ENCODE peak calls at places on chromosomes 1 and 21, in eight cellular contexts. Z is left ventricle myocardium inferior, A is PC-9, W is adrenal gland, V is fibroblast of pulmonary artery, H is prostate gland, P is colonic mucosa, O is breast epithelium. G is an unnamed sample.

GRCh38 chr1:3278416-3279181 is 175.9 kb upstream of the ARHGEF16 start:
- DNase-seq in Z (no peak), A (no peak), W (no peak), V (no peak), H (no peak), P (no peak), O (no peak), G (no peak)

GRCh38 chr1:231596337-231596791 is 30.2 kb upstream of the DISC1 start:
- DNase-seq in Z (no peak), A (peak; percentile 34), W (no peak), V (no peak), H (no peak), P (no peak), O (no peak), G (no peak)

GRCh38 chr21:29434081-29434480 is 135.4 kb downstream of the BACH1 start:
- DNase-seq in Z (no peak), A (no peak), W (no peak), V (no peak), H (no peak), P (no peak), O (no peak), G (no peak)

GRCh38 chr1:45569962-45570581 is 13.8 kb upstream of the NASP start:
- DNase-seq in Z (peak; percentile 44), A (peak; percentile 62), W (peak; percentile 70), V (peak; percentile 87), H (peak; percentile 67), P (peak; percentile 77), O (peak; percentile 70), G (no peak)

GRCh38 chr1:42692941-42693340 is 10.7 kb downstream of the YBX1 start:
- DNase-seq in Z (no peak), A (no peak), W (no peak), V (no peak), H (no peak), P (no peak), O (no peak), G (no peak)

GRCh38 chr1:33586111-33586510 is 113.7 kb downstream of the ZSCAN20 start:
- DNase-seq in Z (no peak), A (peak; percentile 39), W (no peak), V (no peak), H (no peak), P (no peak), O (no peak), G (peak; percentile 10)

GRCh38 chr1:174072546-174072945 is 50.4 kb upstream of the RC3H1 start:
- DNase-seq in Z (no peak), A (no peak), W (no peak), V (no peak), H (no peak), P (no peak), O (no peak), G (no peak)

GRCh38 chr1:32063261-32063681 is 9.5 kb upstream of the TMEM39B start:
- DNase-seq in Z (no peak), A (no peak), W (no peak), V (peak; percentile 78), H (no peak), P (no peak), O (no peak), G (no peak)

GRCh38 chr1:111222308-111223125 is 5.0 kb upstream of the CHI3L2 start:
- DNase-seq in Z (peak; percentile 56), A (peak; percentile 73), W (peak; percentile 75), V (peak; percentile 72), H (peak; percentile 68), P (peak; percentile 83), O (peak; percentile 69), G (no peak)

GRCh38 chr1:207458409-207458808 is 4.3 kb downstream of the CR2 start:
- DNase-seq in Z (no peak), A (no peak), W (no peak), V (no peak), H (no peak), P (no peak), O (no peak), G (no peak)

GRCh38 chr1:157025321-157025720 is 20.2 kb downstream of the ARHGEF11 start:
- DNase-seq in Z (no peak), A (no peak), W (peak; percentile 46), V (no peak), H (no peak), P (no peak), O (no peak), G (no peak)

GRCh38 chr1:45005761-45006160 is 5.4 kb downstream of the HECTD3 start:
- DNase-seq in Z (no peak), A (no peak), W (peak; percentile 14), V (no peak), H (no peak), P (no peak), O (peak; percentile 10), G (no peak)

GRCh38 chr21:28150778-28151177 is 841.9 kb downstream of the LTN1 start:
- DNase-seq in Z (no peak), A (no peak), W (no peak), V (no peak), H (no peak), P (no peak), O (no peak), G (no peak)

GRCh38 chr1:197674286-197674685 is 101.0 kb downstream of the DENND1B start:
- DNase-seq in Z (no peak), A (no peak), W (no peak), V (no peak), H (no peak), P (no peak), O (no peak), G (no peak)

GRCh38 chr21:43634618-43635017 is 24.7 kb downstream of the HSF2BP start:
- DNase-seq in Z (no peak), A (no peak), W (no peak), V (peak; percentile 12), H (no peak), P (no peak), O (no peak), G (no peak)

GRCh38 chr1:195096051-195096521 is 1512.2 kb downstream of the KCNT2 start:
- DNase-seq in Z (no peak), A (no peak), W (no peak), V (no peak), H (no peak), P (no peak), O (no peak), G (no peak)

GRCh38 chr1:164841723-164842465 is 282.9 kb downstream of the PBX1 start:
- DNase-seq in Z (no peak), A (no peak), W (no peak), V (no peak), H (no peak), P (no peak), O (no peak), G (no peak)

GRCh38 chr1:113530021-113530420 is 139.7 kb downstream of the MAGI3 start:
- DNase-seq in Z (no peak), A (no peak), W (no peak), V (peak; percentile 20), H (no peak), P (no peak), O (no peak), G (no peak)
- H3K4me3 ChIP-seq in Z (no peak overlapping the region), A (no peak overlapping the region), W (no peak overlapping the region), V (no peak overlapping the region), H (no peak overlapping the region), P (no peak overlapping the region), O (no peak overlapping the region), G (no peak overlapping the region)

GRCh38 chr1:168361252-168361651 is 80.6 kb downstream of the TBX19 start:
- DNase-seq in Z (no peak), A (no peak), W (no peak), V (no peak), H (no peak), P (no peak), O (no peak), G (no peak)

GRCh38 chr1:168369655-168370054 is 89.0 kb downstream of the TBX19 start:
- DNase-seq in Z (no peak), A (no peak), W (no peak), V (no peak), H (no peak), P (no peak), O (no peak), G (no peak)

GRCh38 chr1:168368131-168368530 is 87.5 kb downstream of the TBX19 start:
- DNase-seq in Z (no peak), A (no peak), W (no peak), V (no peak), H (no peak), P (no peak), O (no peak), G (no peak)

GRCh38 chr1:168362991-168363390 is 82.3 kb downstream of the TBX19 start:
- DNase-seq in Z (no peak), A (no peak), W (no peak), V (no peak), H (no peak), P (no peak), O (no peak), G (no peak)

GRCh38 chr1:168365719-168366474 is 85.2 kb downstream of the TBX19 start:
- DNase-seq in Z (no peak), A (no peak), W (no peak), V (no peak), H (no peak), P (no peak), O (no peak), G (no peak)
- TF ChIP-seq CTCF in Z (peak; percentile 38), A (no peak), W (no peak), V (no peak), H (no peak), P (no peak), O (no peak), G (peak; percentile 16)

DNA sequence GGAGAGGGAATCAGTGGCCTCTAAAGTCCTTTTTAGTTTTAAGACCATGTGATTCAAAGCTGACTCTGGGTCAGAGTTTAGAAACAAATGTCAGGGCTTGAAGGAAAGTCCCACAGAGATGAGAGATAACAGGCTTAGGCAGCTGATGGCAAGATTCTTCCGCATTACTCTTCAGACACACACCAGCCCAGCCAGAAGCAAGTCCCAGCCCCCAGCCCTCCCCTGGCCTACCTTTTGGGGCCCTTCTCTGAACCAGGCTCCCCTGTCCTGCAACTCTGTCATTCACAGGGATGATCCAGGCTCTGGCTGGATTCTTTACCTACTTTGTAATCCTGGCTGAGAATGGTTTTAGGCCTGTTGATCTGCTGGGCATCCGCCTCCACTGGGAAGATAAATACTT is 13.1 kb upstream of the CASQ1 start:
- DNase-seq in Z (no peak), A (no peak), W (no peak), V (no peak), H (no peak), P (no peak), O (no peak), G (no peak)
- H3K4me3 ChIP-seq in Z (no peak overlapping the region), A (no peak overlapping the region), W (no peak overlapping the region), V (no peak overlapping the region), H (no peak overlapping the region), P (no peak overlapping the region), O (no peak overlapping the region), G (no peak overlapping the region)

GRCh38 chr1:176206006-176206960 is 803 bp downstream of the COP1 start:
- DNase-seq in Z (no peak), A (peak; percentile 61), W (peak; percentile 43), V (peak; percentile 31), H (peak; percentile 6), P (peak; percentile 69), O (peak; percentile 18), G (no peak)

GRCh38 chr1:176203735-176204134 is 3.4 kb downstream of the COP1 start:
- DNase-seq in Z (no peak), A (no peak), W (no peak), V (no peak), H (no peak), P (no peak), O (no peak), G (no peak)

GRCh38 chr1:176208034-176208433 is 948 bp upstream of the COP1 start:
- DNase-seq in Z (no peak), A (no peak), W (no peak), V (no peak), H (no peak), P (peak; percentile 24), O (no peak), G (no peak)

GRCh38 chr1:176205322-176205914 is 1.7 kb downstream of the COP1 start:
- DNase-seq in Z (no peak), A (peak; percentile 43), W (no peak), V (peak; percentile 4), H (no peak), P (no peak), O (no peak), G (no peak)

GRCh38 chr1:176206961-176207902 is at the start of gene COP1:
- DNase-seq in Z (peak; percentile 97), A (peak; percentile 96), W (peak; percentile 97), V (peak; percentile 96), H (peak; percentile 96), P (peak; percentile 98), O (peak; percentile 94), G (peak; percentile 84)
- TF ChIP-seq CTCF in Z (peak; percentile 40), A (no peak), W (peak; percentile 16), V (no peak), H (peak; percentile 37), P (no peak), O (no peak), G (no peak)

G was measured in kidney epithelial cell.